ENCODE peak calls at places on chromosomes 12 and 14, in seven cellular contexts. N, P, I, D, Y, M and J are unnamed samples. For H3K9me3, the result is how much of the 10 kb centered on the place peaks cover.

GRCh38 chr14:56081139-56081538 is 37.1 kb upstream of the PELI2 start:
- DNase-seq in N (no peak), P (no peak), I (no peak), D (no peak), Y (no peak), M (no peak), J (no peak)

GRCh38 chr14:102389261-102389660 is 26.5 kb downstream of the TECPR2 start:
- DNase-seq in N (no peak), P (no peak), I (no peak), D (no peak), Y (no peak), M (no peak), J (no peak)

GRCh38 chr14:100679707-100680438 is 46.8 kb upstream of the DLK1 start:
- DNase-seq in N (peak), P (no peak), I (peak), D (no peak), Y (no peak), M (peak), J (peak)

GRCh38 chr12:66268562-66268961 is 33.7 kb upstream of the HELB start:
- DNase-seq in N (peak), P (no peak), I (no peak), D (no peak), Y (no peak), M (no peak), J (no peak)

GRCh38 chr14:69149461-69150244 is 3.3 kb downstream of the DCAF5 start:
- DNase-seq in N (no peak), P (no peak), I (no peak), D (no peak), Y (no peak), M (no peak), J (no peak)

GRCh38 chr12:62698701-62699101 is 232.1 kb downstream of the MON2 start:
- DNase-seq in N (peak), P (no peak), I (no peak), D (no peak), Y (no peak), M (no peak), J (no peak)

GRCh38 chr12:62813031-62813829 is 121.7 kb downstream of the PPM1H start:
- DNase-seq in N (peak), P (peak), I (peak), D (peak), Y (no peak), M (peak), J (peak)

GRCh38 chr12:83075471-83075870 is 388.8 kb downstream of the TMTC2 start:
- DNase-seq in N (no peak), P (no peak), I (no peak), D (no peak), Y (no peak), M (no peak), J (no peak)

GRCh38 chr14:76827696-76828301 is 1.6 kb downstream of the LRRC74A start:
- DNase-seq in N (peak), P (no peak), I (peak), D (no peak), Y (no peak), M (no peak), J (no peak)

GRCh38 chr12:123142948-123143752 is 7.7 kb downstream of the PITPNM2 start:
- DNase-seq in N (no peak), P (no peak), I (no peak), D (no peak), Y (no peak), M (peak), J (no peak)

GRCh38 chr12:133192847-133193246 is 11.6 kb downstream of the ZNF268 start:
- DNase-seq in N (no peak), P (no peak), I (no peak), D (no peak), Y (no peak), M (no peak), J (no peak)
- H3K9me3 ChIP-seq in N (under half), P (half or more), I (half or more), D (under half), Y (half or more), M (half or more), J (half or more)

GRCh38 chr14:50766338-50766886 is 64.5 kb downstream of the NIN start:
- DNase-seq in N (no peak), P (no peak), I (no peak), D (no peak), Y (no peak), M (no peak), J (no peak)
- H3K27ac ChIP-seq in N (peak), P (no peak), I (peak), D (no peak), Y (no peak), M (no peak), J (no peak)

GRCh38 chr14:62431496-62431895 is 613.8 kb downstream of the KCNH5 start:
- DNase-seq in N (no peak), P (no peak), I (no peak), D (no peak), Y (no peak), M (no peak), J (no peak)

GRCh38 chr14:62432955-62433354 is 612.3 kb downstream of the KCNH5 start:
- DNase-seq in N (no peak), P (no peak), I (no peak), D (no peak), Y (no peak), M (no peak), J (no peak)

GRCh38 chr14:62439210-62439609 is 606.0 kb downstream of the KCNH5 start:
- DNase-seq in N (no peak), P (no peak), I (no peak), D (no peak), Y (no peak), M (no peak), J (no peak)

DNA sequence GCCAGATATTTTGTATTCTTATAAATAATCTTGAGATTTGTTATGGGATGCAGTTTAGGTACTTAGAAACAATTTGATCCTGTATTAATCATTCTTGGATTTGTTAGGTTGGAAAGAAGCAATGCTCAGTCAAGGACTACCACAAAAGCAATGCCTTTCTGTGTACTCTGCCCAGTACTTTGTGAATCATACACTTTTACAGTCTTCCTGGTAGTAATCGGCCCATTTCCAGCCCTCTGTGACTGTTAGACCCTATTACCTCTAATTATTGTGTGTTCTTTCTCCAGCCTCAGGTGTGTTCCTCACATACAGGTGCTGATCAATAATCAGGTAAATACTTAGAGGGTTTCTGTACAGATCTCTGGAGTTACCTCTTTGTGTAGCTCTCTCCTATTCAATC is 609.0 kb downstream of the KCNH5 start:
- DNase-seq in N (no peak), P (no peak), I (no peak), D (no peak), Y (no peak), M (no peak), J (no peak)
- H3K9me3 ChIP-seq in N (under half), P (under half), I (half or more), D (under half), Y (under half), M (half or more), J (under half)

GRCh38 chr12:23556661-23557060 is 392.8 kb downstream of the SOX5 start:
- DNase-seq in N (no peak), P (no peak), I (no peak), D (no peak), Y (no peak), M (no peak), J (no peak)

GRCh38 chr12:23559268-23559753 is 390.2 kb downstream of the SOX5 start:
- DNase-seq in N (no peak), P (no peak), I (no peak), D (no peak), Y (no peak), M (no peak), J (no peak)

GRCh38 chr12:23555808-23556207 is 393.7 kb downstream of the SOX5 start:
- DNase-seq in N (no peak), P (no peak), I (no peak), D (no peak), Y (no peak), M (no peak), J (no peak)

GRCh38 chr12:23552417-23552816 is 397.1 kb downstream of the SOX5 start:
- DNase-seq in N (no peak), P (no peak), I (no peak), D (no peak), Y (no peak), M (no peak), J (no peak)

DNA sequence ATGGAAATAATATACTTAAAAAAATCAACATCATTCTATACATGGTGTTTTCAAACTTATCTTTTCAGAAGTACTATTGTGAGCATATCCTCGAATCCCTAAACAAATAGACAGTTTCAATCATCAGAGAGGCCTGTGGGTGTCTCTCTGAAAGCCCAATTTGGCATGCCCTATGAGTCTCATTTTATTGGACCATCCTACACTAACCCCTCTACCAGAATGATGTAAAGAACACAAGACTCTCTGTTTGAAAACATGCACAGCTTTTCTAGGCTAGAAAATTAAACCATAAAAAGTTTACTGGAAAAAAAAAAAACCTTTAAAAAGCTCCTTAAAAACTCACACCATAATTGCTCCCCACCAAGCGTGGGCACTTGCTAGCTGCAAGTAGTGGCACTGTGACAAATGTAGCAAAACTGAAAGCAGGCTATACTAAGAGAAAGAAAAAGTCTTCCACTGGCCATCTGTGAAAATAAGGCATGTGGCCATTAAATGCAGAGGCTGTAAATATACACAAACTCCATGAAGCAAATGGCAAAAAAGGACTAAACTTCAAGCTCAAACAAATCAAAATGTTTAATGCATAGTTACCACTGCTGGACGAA is 394.2 kb downstream of the SOX5 start:
- DNase-seq in N (no peak), P (no peak), I (no peak), D (no peak), Y (no peak), M (no peak), J (no peak)
- H3K27ac ChIP-seq in N (no peak), P (no peak), I (no peak), D (no peak), Y (peak), M (no peak), J (no peak)

DNA sequence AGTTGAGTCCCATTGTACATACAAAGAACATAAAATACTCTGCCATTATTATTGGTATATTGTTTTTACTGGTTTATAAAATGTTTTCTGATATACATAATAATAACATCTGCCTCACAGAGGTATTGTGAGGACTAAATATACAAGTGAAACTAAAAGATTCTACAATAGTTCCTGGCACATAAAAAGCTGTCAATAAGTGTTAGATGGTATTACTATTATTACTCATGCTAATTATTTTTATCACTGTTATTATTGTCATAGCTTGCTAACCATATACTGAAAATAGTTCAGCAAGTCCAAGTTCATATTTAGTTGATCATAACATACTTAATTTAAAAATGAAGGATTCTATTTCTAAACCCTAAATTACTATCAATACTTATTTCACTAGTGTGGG is 34.4 kb downstream of the BTG1 start:
- DNase-seq in N (no peak), P (no peak), I (no peak), D (no peak), Y (no peak), M (no peak), J (no peak)
- H3K9me3 ChIP-seq in N (under half), P (under half), I (under half), D (under half), Y (under half), M (under half), J (under half)